ENCODE peak calls at places on chromosomes 2 and 18, in ten cellular contexts. Q, N, V, R, B, S, I, D, M and T are unnamed samples.

GRCh38 chr2:237723613-237724012 is 75.0 kb upstream of the RBM44 start:
- DNase-seq in R (no peak), S (no peak), V (no peak), Q (no peak), D (no peak), M (peak), N (no peak), B (peak), I (no peak), T (no peak)

GRCh38 chr18:8705280-8705940 is at the start of gene MTCL1:
- DNase-seq in B (peak), V (peak), M (peak), I (no peak), N (no peak), S (peak), Q (no peak), D (peak), R (peak), T (no peak)

GRCh38 chr2:37477921-37478320 is 133.5 kb downstream of the QPCT start:
- DNase-seq in D (no peak), I (no peak), Q (no peak), R (no peak), V (no peak), M (no peak), S (no peak), B (no peak), N (no peak), T (no peak)

GRCh38 chr2:193584001-193584400 is 1389.3 kb upstream of the TMEFF2 start:
- DNase-seq in R (no peak), N (no peak), V (no peak), D (no peak), M (no peak), B (peak), I (no peak), Q (no peak), S (no peak), T (no peak)

GRCh38 chr2:174729797-174730529 is 34.3 kb downstream of the CHRNA1 start:
- DNase-seq in N (no peak), I (peak), R (peak), B (no peak), S (no peak), Q (peak), M (no peak), D (no peak), V (peak), T (no peak)

GRCh38 chr2:228983700-228984099 is 287.4 kb downstream of the PID1 start:
- DNase-seq in N (no peak), S (no peak), I (no peak), M (no peak), D (no peak), R (no peak), B (no peak), Q (no peak), V (no peak), T (no peak)

GRCh38 chr2:174138161-174138560 is 110.2 kb downstream of the OLA1 start:
- DNase-seq in I (no peak), S (no peak), Q (no peak), B (no peak), D (no peak), V (no peak), R (no peak), N (no peak), M (peak), T (no peak)

GRCh38 chr2:156986339-156986988 is 271.0 kb upstream of the GALNT5 start:
- DNase-seq in D (no peak), N (no peak), I (no peak), Q (no peak), R (no peak), S (no peak), V (no peak), M (no peak), B (peak), T (no peak)

GRCh38 chr2:74915743-74916142 is 42.7 kb upstream of the POLE4 start:
- DNase-seq in I (no peak), S (no peak), R (no peak), V (no peak), Q (no peak), B (no peak), M (no peak), D (no peak), N (no peak), T (no peak)

GRCh38 chr2:150063950-150064549 is 423.4 kb downstream of the RND3 start:
- DNase-seq in R (no peak), D (no peak), M (no peak), B (no peak), N (no peak), I (no peak), V (no peak), Q (no peak), S (no peak), T (no peak)

GRCh38 chr2:35343135-35343534 is 1012.4 kb upstream of the CRIM1 start:
- DNase-seq in M (peak), I (no peak), Q (no peak), R (no peak), N (no peak), V (no peak), B (no peak), S (no peak), D (no peak), T (no peak)

GRCh38 chr18:12890500-12890899 is 6.5 kb upstream of the PTPN2 start:
- DNase-seq in M (no peak), D (no peak), Q (no peak), I (no peak), S (no peak), N (no peak), B (no peak), R (no peak), V (no peak), T (no peak)

GRCh38 chr2:135980450-135981080 is 4.9 kb downstream of the DARS1 start:
- DNase-seq in V (no peak), M (no peak), B (no peak), Q (no peak), I (no peak), S (no peak), D (no peak), R (no peak), N (no peak), T (no peak)

GRCh38 chr18:44837491-44838185 is 156.9 kb downstream of the SETBP1 start:
- DNase-seq in S (no peak), V (no peak), D (no peak), B (no peak), Q (no peak), N (no peak), M (no peak), I (no peak), R (no peak), T (no peak)

GRCh38 chr18:5890261-5890605 is 5.1 kb downstream of the TMEM200C start:
- DNase-seq in M (no peak), D (no peak), V (no peak), B (no peak), R (no peak), S (no peak), Q (no peak), I (no peak), N (no peak), T (no peak)

GRCh38 chr2:201900362-201900761 is 94.0 kb downstream of the CDK15 start:
- DNase-seq in M (no peak), R (peak), B (no peak), N (no peak), V (no peak), Q (no peak), I (no peak), D (no peak), S (no peak), T (no peak)

GRCh38 chr2:158502984-158503383 is 46.2 kb downstream of the PKP4 start:
- DNase-seq in S (no peak), R (no peak), M (no peak), N (no peak), V (peak), Q (no peak), I (no peak), B (no peak), D (no peak), T (no peak)

GRCh38 chr18:34773961-34774754 is 64.1 kb downstream of the DTNA start:
- DNase-seq in S (no peak), Q (no peak), R (no peak), D (no peak), M (no peak), V (no peak), I (no peak), N (peak), B (no peak), T (no peak)

GRCh38 chr2:223396993-223397392 is 205.2 kb downstream of the SCG2 start:
- DNase-seq in V (no peak), D (no peak), Q (no peak), I (no peak), N (no peak), M (no peak), R (no peak), S (no peak), B (no peak), T (no peak)

GRCh38 chr2:204066051-204066450 is 129.5 kb downstream of the ICOS start:
- DNase-seq in I (no peak), M (no peak), D (no peak), S (no peak), Q (no peak), B (no peak), N (no peak), R (no peak), V (no peak), T (no peak)

GRCh38 chr2:36859366-36859792 is 107.0 kb downstream of the STRN start:
- DNase-seq in R (no peak), B (no peak), I (no peak), S (no peak), Q (no peak), N (no peak), V (no peak), M (no peak), D (no peak), T (no peak)

GRCh38 chr2:69126341-69126740 is 113.4 kb downstream of the ANTXR1 start:
- DNase-seq in R (no peak), M (no peak), I (no peak), S (no peak), V (no peak), Q (no peak), N (no peak), B (no peak), D (no peak), T (no peak)